ENCODE peak calls at places on chromosomes 6 and 20, in five cellular contexts. Y, L, U, S and B are unnamed samples.

GRCh38 chr20:33317424-33318095 is 34.5 kb downstream of the BPIFB1 start:
- DNase-seq in U (no peak), L (no peak), S (no peak), Y (no peak), B (no peak)

GRCh38 chr20:51162015-51162414 is 139.1 kb upstream of the KCNG1 start:
- DNase-seq in S (no peak), Y (no peak), U (no peak), L (no peak), B (no peak)

GRCh38 chr6:16369989-16370388 is 131.6 kb downstream of the GMPR start:
- DNase-seq in L (no peak), S (no peak), U (no peak), Y (no peak), B (no peak)

GRCh38 chr6:167774881-167775280 is 51.8 kb upstream of the AFDN start:
- DNase-seq in Y (no peak), L (no peak), S (no peak), U (no peak), B (no peak)

GRCh38 chr20:59205044-59205443 is 41.4 kb downstream of the ZNF831 start:
- DNase-seq in L (no peak), U (no peak), S (no peak), Y (no peak), B (no peak)

GRCh38 chr6:112429226-112429625 is 82.1 kb downstream of the RFPL4B start:
- DNase-seq in U (peak; percentile 19), L (peak; percentile 6), S (no peak), Y (peak; percentile 19), B (no peak)

GRCh38 chr20:63626424-63627128 is at the start of gene GMEB2:
- DNase-seq in S (peak; percentile 68), Y (peak; percentile 91), U (no peak), L (no peak), B (peak; percentile 82)

GRCh38 chr20:9119776-9120175 is 50.9 kb downstream of the PLCB4 start:
- DNase-seq in L (peak; percentile 82), Y (no peak), S (no peak), U (no peak), B (no peak)

GRCh38 chr6:90463359-90463758 is 123.5 kb downstream of the MAP3K7 start:
- DNase-seq in L (no peak), S (peak; percentile 33), Y (no peak), U (no peak), B (peak; percentile 59)

GRCh38 chr20:62561948-62562347 is 80.4 kb upstream of the SLCO4A1 start:
- DNase-seq in S (no peak), L (no peak), U (no peak), Y (no peak), B (peak; percentile 10)

GRCh38 chr6:144447487-144447886 is 162.4 kb downstream of the UTRN start:
- DNase-seq in S (no peak), L (peak; percentile 43), Y (no peak), U (peak; percentile 76), B (no peak)

GRCh38 chr20:41072099-41072798 is 43.6 kb downstream of the TOP1 start:
- DNase-seq in U (peak; percentile 91), Y (peak; percentile 51), L (peak; percentile 81), S (no peak), B (no peak)

GRCh38 chr6:159213401-159213800 is 44.2 kb downstream of the FNDC1 start:
- DNase-seq in S (no peak), L (no peak), Y (no peak), U (peak; percentile 23), B (no peak)

GRCh38 chr6:34132486-34133185 is 13.3 kb downstream of the GRM4 start:
- DNase-seq in S (peak; percentile 48), Y (peak; percentile 80), L (peak; percentile 23), U (peak; percentile 62), B (peak; percentile 85)

DNA sequence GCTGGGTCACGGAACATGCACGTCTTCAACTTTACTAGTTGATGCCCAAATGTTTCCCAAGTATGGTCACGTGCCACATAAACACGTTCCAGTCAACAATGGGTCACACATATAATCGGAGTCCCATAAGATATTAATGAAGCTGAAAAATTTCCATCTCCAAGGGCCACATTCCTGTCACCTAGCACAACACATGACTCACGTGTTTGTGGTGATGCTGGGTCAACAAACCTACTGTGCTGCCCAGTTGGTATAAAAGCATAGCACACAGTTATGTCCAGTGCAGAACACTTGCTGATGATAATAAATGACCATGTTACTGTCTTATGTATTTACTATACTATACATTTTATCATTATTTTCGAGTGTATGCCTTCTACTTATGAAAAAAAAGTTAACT is 68.0 kb upstream of the INSM1 start:
- DNase-seq in S (no peak), U (no peak), L (no peak), Y (no peak), B (no peak)
- TF ChIP-seq EZH2 in S (no peak), U (no peak), L (no peak), Y (no peak), B (no peak)

GRCh38 chr6:168948990-168949531 is 304.6 kb downstream of the THBS2 start:
- DNase-seq in S (no peak), L (no peak), U (no peak), Y (no peak), B (no peak)

GRCh38 chr6:168951224-168951616 is 302.4 kb downstream of the THBS2 start:
- DNase-seq in U (no peak), L (no peak), S (no peak), Y (no peak), B (no peak)

GRCh38 chr6:168949876-168950499 is 303.7 kb downstream of the THBS2 start:
- DNase-seq in S (no peak), L (no peak), Y (no peak), U (peak; percentile 68), B (no peak)

GRCh38 chr6:168948002-168948401 is 305.6 kb downstream of the THBS2 start:
- DNase-seq in S (no peak), Y (no peak), L (no peak), U (no peak), B (no peak)

GRCh38 chr6:168950500-168951223 is 303.0 kb downstream of the THBS2 start:
- DNase-seq in Y (no peak), L (no peak), S (no peak), U (peak; percentile 65), B (no peak)
- TF ChIP-seq EZH2 in Y (no peak), L (no peak), S (no peak), U (no peak), B (no peak)

GRCh38 chr20:57734754-57735153 is 24.9 kb upstream of the PMEPA1 start:
- DNase-seq in Y (no peak), U (no peak), L (no peak), S (no peak), B (no peak)
- TF ChIP-seq EZH2 in Y (no peak), U (no peak), L (no peak), S (no peak), B (no peak)

GRCh38 chr20:21710341-21710740 is 4.9 kb downstream of the PAX1 start:
- DNase-seq in L (no peak), Y (no peak), S (no peak), U (no peak), B (no peak)

GRCh38 chr20:21709535-21709904 is 4.1 kb downstream of the PAX1 start:
- DNase-seq in S (no peak), L (no peak), U (no peak), Y (no peak), B (no peak)

GRCh38 chr20:21712443-21713059 is 7.1 kb downstream of the PAX1 start:
- DNase-seq in U (no peak), S (no peak), Y (no peak), L (no peak), B (no peak)

GRCh38 chr20:21708738-21709534 is 3.5 kb downstream of the PAX1 start:
- DNase-seq in Y (no peak), U (no peak), L (no peak), S (no peak), B (no peak)

GRCh38 chr20:21710863-21711431 is 5.5 kb downstream of the PAX1 start:
- DNase-seq in S (no peak), Y (no peak), U (no peak), L (no peak), B (no peak)
- TF ChIP-seq EZH2 in S (no peak), Y (no peak), U (no peak), L (no peak), B (no peak)